ENCODE peak calls at places on chromosomes 7 and 10, in four cellular contexts. One of them, this sample, is unnamed. For H3K36me3, the result is how much of the 10 kb centered on the place peaks cover.

GRCh38 chr7:123440202-123440601 is 94.2 kb downstream of the IQUB start:
- DNase-seq in cardiac muscle cell: no peak
- DNase-seq in right lobe of liver: no peak
- DNase-seq in aorta: no peak
- DNase-seq in this sample: no peak

GRCh38 chr7:111931958-111932357 is 274.2 kb downstream of the DOCK4 start:
- DNase-seq in cardiac muscle cell: no peak
- DNase-seq in right lobe of liver: no peak
- DNase-seq in aorta: no peak
- DNase-seq in this sample: no peak

GRCh38 chr10:6164271-6165095 is 38.2 kb upstream of the PFKFB3 start:
- DNase-seq in cardiac muscle cell: peak
- DNase-seq in right lobe of liver: no peak
- DNase-seq in aorta: no peak
- DNase-seq in this sample: no peak

GRCh38 chr10:120098242-120098930 is 205.9 kb downstream of the SEC23IP start:
- DNase-seq in cardiac muscle cell: no peak
- DNase-seq in right lobe of liver: no peak
- DNase-seq in aorta: no peak
- DNase-seq in this sample: no peak

GRCh38 chr7:77197135-77197534 is 2.5 kb downstream of the FGL2 start:
- DNase-seq in cardiac muscle cell: no peak
- DNase-seq in right lobe of liver: no peak
- DNase-seq in aorta: no peak
- DNase-seq in this sample: no peak

GRCh38 chr7:139775829-139776266 is 1.9 kb downstream of the HIPK2 start:
- DNase-seq in cardiac muscle cell: peak
- DNase-seq in right lobe of liver: no peak
- DNase-seq in aorta: no peak
- DNase-seq in this sample: peak

GRCh38 chr7:22563115-22563514 is 63.1 kb upstream of the STEAP1B start:
- DNase-seq in cardiac muscle cell: no peak
- DNase-seq in right lobe of liver: no peak
- DNase-seq in aorta: no peak
- DNase-seq in this sample: no peak

GRCh38 chr7:15753834-15754600 is 67.5 kb upstream of the MEOX2 start:
- DNase-seq in cardiac muscle cell: no peak
- DNase-seq in right lobe of liver: no peak
- DNase-seq in aorta: no peak
- DNase-seq in this sample: no peak

GRCh38 chr7:12800501-12800900 is 113.1 kb downstream of the ARL4A start:
- DNase-seq in cardiac muscle cell: peak
- DNase-seq in right lobe of liver: no peak
- DNase-seq in aorta: no peak
- DNase-seq in this sample: no peak

GRCh38 chr10:133264455-133264854 is 12.2 kb downstream of the ADAM8 start:
- DNase-seq in cardiac muscle cell: no peak
- DNase-seq in right lobe of liver: no peak
- DNase-seq in aorta: no peak
- DNase-seq in this sample: peak

GRCh38 chr7:134778941-134779740 is at the start of gene CALD1:
- DNase-seq in cardiac muscle cell: peak
- DNase-seq in right lobe of liver: no peak
- DNase-seq in aorta: peak
- DNase-seq in this sample: no peak

GRCh38 chr7:20260219-20260618 is 43.0 kb upstream of the MACC1 start:
- DNase-seq in cardiac muscle cell: peak
- DNase-seq in right lobe of liver: no peak
- DNase-seq in aorta: no peak
- DNase-seq in this sample: no peak

GRCh38 chr10:133104076-133104965 is 16.6 kb downstream of the ADGRA1 start:
- DNase-seq in cardiac muscle cell: no peak
- DNase-seq in right lobe of liver: no peak
- DNase-seq in aorta: no peak
- DNase-seq in this sample: no peak

GRCh38 chr7:71286336-71286735 is 154.4 kb downstream of the GALNT17 start:
- DNase-seq in cardiac muscle cell: no peak
- DNase-seq in right lobe of liver: no peak
- DNase-seq in aorta: no peak
- DNase-seq in this sample: no peak

GRCh38 chr10:131728829-131729228 is 172.0 kb upstream of the PPP2R2D start:
- DNase-seq in cardiac muscle cell: no peak
- DNase-seq in right lobe of liver: no peak
- DNase-seq in aorta: no peak
- DNase-seq in this sample: no peak

GRCh38 chr7:103781409-103781808 is 208.0 kb downstream of the RELN start:
- DNase-seq in cardiac muscle cell: no peak
- DNase-seq in right lobe of liver: no peak
- DNase-seq in aorta: no peak
- DNase-seq in this sample: no peak

GRCh38 chr7:46525876-46526275 is 604.8 kb upstream of the IGFBP3 start:
- DNase-seq in cardiac muscle cell: peak
- DNase-seq in right lobe of liver: no peak
- DNase-seq in aorta: no peak
- DNase-seq in this sample: no peak

GRCh38 chr7:74544706-74545469 is 91.2 kb downstream of the GTF2IRD1 start:
- DNase-seq in cardiac muscle cell: peak
- DNase-seq in right lobe of liver: no peak
- DNase-seq in aorta: no peak
- DNase-seq in this sample: peak

GRCh38 chr10:22265839-22266537 is 48.2 kb upstream of the EBLN1 start:
- DNase-seq in cardiac muscle cell: peak
- DNase-seq in right lobe of liver: no peak
- DNase-seq in aorta: no peak
- DNase-seq in this sample: no peak

GRCh38 chr7:43148161-43148731 is 35.8 kb downstream of the HECW1 start:
- DNase-seq in cardiac muscle cell: no peak
- DNase-seq in right lobe of liver: no peak
- DNase-seq in aorta: no peak
- DNase-seq in this sample: no peak

GRCh38 chr7:43151076-43151475 is 38.6 kb downstream of the HECW1 start:
- DNase-seq in cardiac muscle cell: no peak
- DNase-seq in right lobe of liver: no peak
- DNase-seq in aorta: no peak
- DNase-seq in this sample: no peak

DNA sequence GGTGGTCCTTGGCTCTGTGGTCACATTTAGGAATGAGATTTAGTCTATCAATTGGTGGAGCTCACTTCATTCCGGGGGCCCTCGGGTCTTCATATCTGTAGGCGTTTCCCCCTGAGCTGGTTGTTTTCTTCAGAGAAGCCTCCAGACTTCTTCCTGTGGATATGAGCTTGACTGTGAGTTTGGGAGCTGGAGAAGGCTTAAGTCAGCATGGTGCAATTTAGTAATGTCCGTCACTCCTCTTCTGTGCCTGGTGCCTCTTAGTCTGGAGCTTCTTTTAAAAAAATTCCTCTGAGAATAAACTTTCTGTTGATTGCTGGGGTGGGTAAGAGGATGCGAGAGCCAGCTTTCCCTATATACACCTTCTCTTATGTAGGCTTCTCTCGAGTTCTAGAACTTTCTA is 40.2 kb downstream of the HECW1 start:
- DNase-seq in cardiac muscle cell: no peak
- DNase-seq in right lobe of liver: no peak
- DNase-seq in aorta: no peak
- DNase-seq in this sample: no peak
- H3K27ac ChIP-seq in cardiac muscle cell: no peak
- H3K27ac ChIP-seq in right lobe of liver: no peak
- H3K27ac ChIP-seq in aorta: no peak
- H3K27ac ChIP-seq in this sample: no peak

GRCh38 chr7:7226407-7226806 is 44.1 kb downstream of the C1GALT1 start:
- DNase-seq in cardiac muscle cell: no peak
- DNase-seq in right lobe of liver: no peak
- DNase-seq in aorta: no peak
- DNase-seq in this sample: no peak
- H3K36me3 ChIP-seq in cardiac muscle cell: under half
- H3K36me3 ChIP-seq in right lobe of liver: under half
- H3K36me3 ChIP-seq in aorta: under half
- H3K36me3 ChIP-seq in this sample: under half

GRCh38 chr7:26397326-26397725 is 105.7 kb downstream of the SNX10 start:
- DNase-seq in cardiac muscle cell: no peak
- DNase-seq in right lobe of liver: no peak
- DNase-seq in aorta: no peak
- DNase-seq in this sample: no peak
- H3K4me3 ChIP-seq in cardiac muscle cell: no peak
- H3K4me3 ChIP-seq in right lobe of liver: no peak
- H3K4me3 ChIP-seq in aorta: no peak
- H3K4me3 ChIP-seq in this sample: no peak

GRCh38 chr10:3803884-3804741 is 19.1 kb upstream of the KLF6 start:
- DNase-seq in cardiac muscle cell: peak
- DNase-seq in right lobe of liver: no peak
- DNase-seq in aorta: no peak
- DNase-seq in this sample: peak

GRCh38 chr10:3802526-3803002 is 17.6 kb upstream of the KLF6 start:
- DNase-seq in cardiac muscle cell: no peak
- DNase-seq in right lobe of liver: no peak
- DNase-seq in aorta: no peak
- DNase-seq in this sample: no peak

GRCh38 chr10:3803295-3803883 is 18.4 kb upstream of the KLF6 start:
- DNase-seq in cardiac muscle cell: peak
- DNase-seq in right lobe of liver: no peak
- DNase-seq in aorta: no peak
- DNase-seq in this sample: no peak

GRCh38 chr10:3805227-3805790 is 20.3 kb upstream of the KLF6 start:
- DNase-seq in cardiac muscle cell: peak
- DNase-seq in right lobe of liver: no peak
- DNase-seq in aorta: no peak
- DNase-seq in this sample: no peak

GRCh38 chr10:3801558-3802192 is 16.7 kb upstream of the KLF6 start:
- DNase-seq in cardiac muscle cell: no peak
- DNase-seq in right lobe of liver: no peak
- DNase-seq in aorta: no peak
- DNase-seq in this sample: no peak
- H3K27ac ChIP-seq in cardiac muscle cell: peak
- H3K27ac ChIP-seq in right lobe of liver: no peak
- H3K27ac ChIP-seq in aorta: no peak
- H3K27ac ChIP-seq in this sample: no peak

DNA sequence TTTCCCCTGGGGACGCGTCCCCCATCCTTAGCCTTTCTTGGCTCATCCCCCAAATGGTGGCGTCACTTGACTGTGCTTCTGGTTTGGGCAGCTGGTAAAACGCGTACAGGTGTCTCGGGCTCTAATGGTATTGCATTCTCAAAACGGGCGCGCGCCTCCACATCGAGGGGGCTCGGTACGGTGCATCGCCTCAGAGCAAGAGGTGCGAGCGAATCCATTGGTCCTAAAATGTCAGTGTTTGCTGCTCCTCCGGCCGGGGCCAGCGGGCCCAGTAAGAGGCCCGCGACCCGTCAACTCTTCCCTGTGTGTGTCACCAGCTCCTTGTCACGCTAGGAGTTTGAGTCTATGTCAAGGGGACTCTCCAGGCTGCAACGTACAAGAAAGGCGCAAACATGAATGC is 90.6 kb upstream of the SH2B2 start:
- DNase-seq in cardiac muscle cell: no peak
- DNase-seq in right lobe of liver: no peak
- DNase-seq in aorta: no peak
- DNase-seq in this sample: no peak
- H3K36me3 ChIP-seq in cardiac muscle cell: under half
- H3K36me3 ChIP-seq in right lobe of liver: under half
- H3K36me3 ChIP-seq in aorta: under half
- H3K36me3 ChIP-seq in this sample: under half

DNA sequence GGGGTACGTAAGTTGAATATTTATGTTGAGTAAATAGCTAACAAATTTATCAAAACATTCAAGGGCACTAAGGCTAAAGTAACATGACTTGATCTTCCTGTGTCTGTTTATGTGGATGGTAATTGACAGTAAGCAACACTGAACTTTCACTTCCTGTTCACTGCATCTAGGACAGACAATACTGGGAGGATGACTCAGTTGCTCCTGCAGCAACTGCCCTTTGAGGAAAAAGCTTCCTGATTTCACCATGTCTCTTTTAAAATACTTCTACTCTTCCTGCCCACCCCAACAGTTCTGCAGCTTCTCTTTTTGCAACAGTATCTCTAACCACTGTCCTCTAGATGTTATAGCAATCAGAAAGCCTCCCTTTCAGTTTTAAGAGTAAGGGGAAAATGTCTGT is 76.6 kb upstream of the HGF start:
- DNase-seq in cardiac muscle cell: peak
- DNase-seq in right lobe of liver: no peak
- DNase-seq in aorta: no peak
- DNase-seq in this sample: no peak
- H3K4me3 ChIP-seq in cardiac muscle cell: no peak
- H3K4me3 ChIP-seq in right lobe of liver: no peak
- H3K4me3 ChIP-seq in aorta: no peak
- H3K4me3 ChIP-seq in this sample: no peak

DNA sequence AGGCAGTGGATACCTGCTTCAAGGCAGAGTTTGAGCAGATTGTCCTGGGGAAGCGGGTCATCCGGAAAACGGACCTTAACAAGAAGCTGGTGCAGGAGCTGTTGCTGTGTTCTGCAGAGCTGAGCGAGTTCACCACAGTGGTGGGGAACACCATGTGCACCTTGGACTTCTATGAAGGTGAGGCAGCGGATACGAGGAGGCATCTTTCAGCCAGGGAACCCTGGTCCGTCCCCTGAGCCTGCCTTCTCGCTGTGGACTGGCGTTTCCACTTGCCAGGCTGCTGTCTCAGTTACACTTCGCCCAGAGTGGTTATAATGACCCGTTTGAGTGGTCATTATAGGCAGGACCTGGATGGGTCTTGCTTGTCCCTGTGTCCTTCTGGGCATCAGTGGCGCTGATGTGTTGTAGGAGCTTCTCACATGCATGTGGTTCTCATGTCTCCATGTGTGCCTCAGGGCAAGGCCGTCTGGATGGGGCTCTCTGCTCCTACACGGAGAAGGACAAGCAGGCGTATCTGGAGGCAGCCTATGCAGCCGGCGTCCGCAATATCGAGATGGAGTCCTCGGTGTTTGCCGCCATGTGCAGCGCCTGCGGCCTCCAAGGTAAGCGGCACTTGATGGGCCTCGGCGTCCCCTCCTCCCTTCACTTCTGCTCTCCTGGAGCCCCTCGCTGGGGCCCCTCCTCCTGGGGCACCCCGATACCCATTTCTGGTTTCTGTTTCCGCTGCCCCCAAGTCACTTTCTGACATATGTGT is 18.0 kb downstream of the UPP1 start:
- DNase-seq in cardiac muscle cell: no peak
- DNase-seq in right lobe of liver: no peak
- DNase-seq in aorta: no peak
- DNase-seq in this sample: no peak
- H3K27ac ChIP-seq in cardiac muscle cell: no peak
- H3K27ac ChIP-seq in right lobe of liver: no peak
- H3K27ac ChIP-seq in aorta: no peak
- H3K27ac ChIP-seq in this sample: no peak

DNA sequence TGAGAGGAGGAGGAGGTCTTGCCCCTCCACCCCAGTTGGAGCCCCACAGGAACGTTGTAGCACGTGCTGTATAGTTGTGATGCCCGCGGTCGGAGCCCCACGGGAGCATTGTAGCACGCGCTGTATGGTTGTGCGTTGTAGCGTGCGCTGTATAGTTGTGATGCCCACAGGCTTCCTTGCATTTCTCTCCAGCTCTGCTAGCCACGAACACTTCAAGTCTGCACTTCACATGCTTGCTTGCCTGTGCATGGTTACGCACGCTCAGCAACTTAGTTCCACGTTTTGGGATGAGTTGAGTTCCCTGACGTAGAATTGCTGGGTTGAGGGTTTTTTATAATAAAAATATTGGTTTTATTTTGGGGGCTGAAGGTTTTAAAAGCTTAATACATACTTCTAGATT is 41.6 kb downstream of the DNAJB6 start:
- DNase-seq in cardiac muscle cell: no peak
- DNase-seq in right lobe of liver: no peak
- DNase-seq in aorta: no peak
- DNase-seq in this sample: no peak
- H3K36me3 ChIP-seq in cardiac muscle cell: under half
- H3K36me3 ChIP-seq in right lobe of liver: under half
- H3K36me3 ChIP-seq in aorta: under half
- H3K36me3 ChIP-seq in this sample: under half